ENCODE peak calls at places on chromosomes 3 and 15, in six cellular contexts. W is A673, Q is A549, R is stomach, F is Panc1, H is neural progenitor cell. E is an unnamed sample.

GRCh38 chr3:195007794-195008193 is 263.2 kb downstream of the XXYLT1 start:
- DNase-seq in W (no peak), Q (no peak), R (peak; percentile 14), F (no peak), H (no peak), E (no peak)

GRCh38 chr3:115518100-115518852 is 105.0 kb upstream of the GAP43 start:
- DNase-seq in W (peak; percentile 99), Q (peak; percentile 14), R (no peak), F (peak; percentile 8), H (peak; percentile 74), E (no peak)

GRCh38 chr3:15755181-15755580 is 42.6 kb downstream of the ANKRD28 start:
- DNase-seq in W (no peak), Q (no peak), R (no peak), F (no peak), H (no peak), E (no peak)

GRCh38 chr3:111739241-111739952 is 119.7 kb upstream of the PHLDB2 start:
- DNase-seq in W (no peak), Q (peak; percentile 85), R (peak; percentile 52), F (no peak), H (no peak), E (peak; percentile 91)

GRCh38 chr15:68900032-68900431 is 30.3 kb upstream of the SPESP1 start:
- DNase-seq in W (no peak), Q (no peak), R (no peak), F (no peak), H (no peak), E (no peak)

GRCh38 chr3:178170698-178171535 is 365.3 kb upstream of the KCNMB2 start:
- DNase-seq in W (peak; percentile 98), Q (peak; percentile 0), R (no peak), F (peak; percentile 2), H (no peak), E (no peak)

GRCh38 chr15:100667405-100668320 is 65.3 kb downstream of the ASB7 start:
- DNase-seq in W (no peak), Q (no peak), R (no peak), F (no peak), H (no peak), E (peak; percentile 70)

GRCh38 chr3:106247902-106248684 is 379.3 kb upstream of the CBLB start:
- DNase-seq in W (no peak), Q (no peak), R (no peak), F (no peak), H (no peak), E (no peak)

GRCh38 chr3:72555714-72556113 is 292.5 kb downstream of the SHQ1 start:
- DNase-seq in W (no peak), Q (no peak), R (no peak), F (no peak), H (no peak), E (no peak)

GRCh38 chr3:13268120-13268519 is 152.0 kb downstream of the NUP210 start:
- DNase-seq in W (no peak), Q (no peak), R (no peak), F (no peak), H (no peak), E (no peak)

GRCh38 chr15:42549052-42549491 is 434 bp downstream of the HAUS2 start:
- DNase-seq in W (peak; percentile 66), Q (peak; percentile 35), R (no peak), F (no peak), H (peak; percentile 47), E (no peak)

GRCh38 chr3:33687406-33688010 is 30.5 kb downstream of the CLASP2 start:
- DNase-seq in W (no peak), Q (no peak), R (no peak), F (no peak), H (no peak), E (peak; percentile 1)

GRCh38 chr3:18295171-18295920 is 129.8 kb downstream of the SATB1 start:
- DNase-seq in W (peak; percentile 11), Q (peak; percentile 80), R (peak; percentile 50), F (peak; percentile 30), H (peak; percentile 81), E (peak; percentile 56)

GRCh38 chr3:125257563-125257962 is 45.0 kb upstream of the SLC12A8 start:
- DNase-seq in W (no peak), Q (no peak), R (no peak), F (no peak), H (no peak), E (no peak)

GRCh38 chr3:64838150-64838735 is 150.4 kb upstream of the ADAMTS9 start:
- DNase-seq in W (peak; percentile 25), Q (no peak), R (no peak), F (no peak), H (no peak), E (no peak)

GRCh38 chr15:63046927-63047760 is 4.6 kb downstream of the TPM1 start:
- DNase-seq in W (no peak), Q (peak; percentile 49), R (no peak), F (no peak), H (peak; percentile 50), E (no peak)

GRCh38 chr15:40466426-40467259 is 4.1 kb upstream of the CHST14 start:
- DNase-seq in W (no peak), Q (no peak), R (no peak), F (no peak), H (no peak), E (no peak)

GRCh38 chr3:113947372-113948014 is at the start of gene ZDHHC23:
- DNase-seq in W (peak; percentile 56), Q (peak; percentile 54), R (peak; percentile 92), F (no peak), H (peak; percentile 81), E (peak; percentile 40)

GRCh38 chr3:110697961-110698360 is 373.7 kb upstream of the NECTIN3 start:
- DNase-seq in W (peak; percentile 22), Q (peak; percentile 42), R (no peak), F (no peak), H (no peak), E (no peak)

GRCh38 chr3:11245827-11246662 is 26.2 kb upstream of the ATG7 start:
- DNase-seq in W (no peak), Q (no peak), R (no peak), F (no peak), H (no peak), E (peak; percentile 12)

GRCh38 chr15:89754361-89755154 is 3.5 kb upstream of the MESP1 start:
- DNase-seq in W (no peak), Q (peak; percentile 30), R (no peak), F (no peak), H (no peak), E (no peak)

DNA sequence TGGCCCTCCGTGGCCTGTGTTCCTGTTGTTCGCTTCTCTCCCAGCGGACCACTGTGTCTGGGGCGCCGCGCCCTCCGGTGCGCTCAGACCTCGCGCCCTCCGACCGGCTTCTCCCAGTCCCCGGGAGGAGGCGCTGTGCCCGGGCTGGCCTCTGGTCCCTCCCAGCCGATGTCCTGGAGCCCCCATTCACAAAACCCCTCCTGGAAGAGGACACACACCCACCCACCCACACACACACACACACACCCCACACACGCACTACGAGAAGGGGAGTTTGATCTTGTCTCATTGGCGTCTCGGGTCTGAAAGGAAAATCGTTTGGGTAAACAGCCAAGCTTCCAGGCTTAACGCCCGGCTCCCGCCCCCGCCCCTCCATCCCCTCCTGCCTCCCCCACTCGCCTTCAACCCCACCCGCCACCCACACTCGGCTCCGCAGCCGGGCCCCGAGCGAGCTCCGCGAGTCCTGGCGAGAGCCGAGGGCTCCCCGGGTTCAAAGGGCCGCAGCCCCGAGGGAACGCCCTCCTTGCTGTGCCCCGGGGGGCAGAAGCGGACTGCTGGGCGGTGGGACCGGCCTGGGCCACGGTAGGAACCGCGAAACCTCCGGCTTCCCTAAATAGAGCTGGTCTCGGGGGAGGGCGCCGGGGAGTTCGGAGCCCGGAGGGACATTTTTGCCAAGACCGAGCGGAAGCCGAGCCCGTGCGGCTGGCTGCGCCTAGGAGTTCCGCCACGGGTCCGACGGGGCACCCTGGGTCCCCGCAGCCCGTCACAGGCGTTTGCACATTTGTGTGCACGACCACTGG is 23.6 kb downstream of the NR2F2 start:
- DNase-seq in W (no peak), Q (no peak), R (peak; percentile 68), F (no peak), H (peak; percentile 88), E (peak; percentile 63)
- H3K4me1 ChIP-seq in W (peaks cover 72% of the 10 kb centered on the region), Q (peaks cover 10% of the 10 kb centered on the region), R (peaks cover 82% of the 10 kb centered on the region), F (peaks cover 24% of the 10 kb centered on the region), H (peaks cover 90% of the 10 kb centered on the region), E (peaks cover 28% of the 10 kb centered on the region)

GRCh38 chr15:75663931-75664421 is 16.3 kb downstream of the SNX33 start:
- DNase-seq in W (no peak), Q (no peak), R (peak; percentile 68), F (no peak), H (no peak), E (no peak)

GRCh38 chr15:75669191-75669878 is 21.6 kb downstream of the SNX33 start:
- DNase-seq in W (no peak), Q (peak; percentile 35), R (peak; percentile 45), F (no peak), H (no peak), E (no peak)

GRCh38 chr15:75669879-75670212 is 22.1 kb downstream of the SNX33 start:
- DNase-seq in W (no peak), Q (no peak), R (no peak), F (no peak), H (no peak), E (no peak)

GRCh38 chr15:75662823-75663519 is 15.3 kb downstream of the SNX33 start:
- DNase-seq in W (no peak), Q (no peak), R (no peak), F (no peak), H (no peak), E (no peak)

DNA sequence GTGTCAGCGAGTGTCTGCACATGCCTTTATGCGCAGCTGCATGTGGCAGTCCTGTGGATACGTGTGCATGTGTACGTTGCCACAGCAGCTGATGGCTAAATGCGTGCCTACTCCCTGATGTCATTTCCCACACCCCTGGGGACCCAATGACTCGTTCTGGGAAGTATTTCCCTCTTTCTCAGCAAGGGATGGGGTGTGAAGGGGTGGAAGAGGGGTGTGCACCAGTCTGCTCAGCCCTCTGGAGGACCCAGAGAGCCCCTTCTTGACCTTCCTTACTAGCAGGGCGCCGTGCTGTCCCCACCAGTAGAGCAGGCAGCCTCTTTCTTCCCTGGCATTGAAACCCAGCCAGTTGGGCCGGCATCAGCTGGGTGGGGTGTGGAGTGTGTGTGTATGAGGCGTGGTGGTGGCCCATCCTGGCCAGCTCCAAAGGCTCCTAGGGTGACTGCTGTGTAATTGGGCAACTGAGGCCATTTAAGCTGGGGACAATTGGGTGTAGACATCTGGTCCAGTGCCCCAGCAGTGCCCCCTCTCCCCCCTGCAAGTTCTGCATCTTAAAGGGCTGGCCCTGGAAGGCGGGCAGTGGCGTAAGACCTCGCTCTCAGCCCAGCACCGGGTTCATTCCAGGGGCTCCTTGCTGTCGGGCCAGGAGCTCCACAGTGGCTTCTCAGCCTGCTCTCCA is 19.2 kb downstream of the SNX33 start:
- DNase-seq in W (peak; percentile 88), Q (peak; percentile 96), R (peak; percentile 65), F (peak; percentile 86), H (no peak), E (peak; percentile 95)
- H3K4me3 ChIP-seq in W (no peak overlapping the region), Q (no peak overlapping the region), R (no peak overlapping the region), F (no peak overlapping the region), H (no peak overlapping the region), E (no peak overlapping the region)

DNA sequence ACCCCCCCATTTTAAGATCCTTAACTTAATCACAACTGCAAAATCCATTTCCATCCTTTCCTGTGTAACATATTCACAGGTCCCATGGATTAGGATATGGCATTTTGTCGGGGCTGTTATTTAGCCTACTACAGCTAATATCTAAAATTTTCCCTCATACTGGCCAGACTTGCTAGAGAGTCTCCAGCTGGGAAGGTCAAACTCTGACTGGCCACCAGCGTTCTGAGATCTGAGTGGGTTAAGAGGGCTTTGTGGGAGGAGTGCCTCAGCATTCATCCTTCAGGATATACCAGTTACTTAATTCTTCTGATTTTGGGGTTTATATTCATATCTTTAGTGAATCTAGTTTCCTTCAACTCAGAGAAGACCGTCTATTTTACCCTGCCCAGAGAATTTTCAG is 17.7 kb downstream of the TM4SF18 start:
- DNase-seq in W (no peak), Q (no peak), R (no peak), F (no peak), H (no peak), E (no peak)
- H3K27ac ChIP-seq in W (no peak overlapping the region), Q (peak overlapping the region; percentile 85), R (no peak overlapping the region), F (peak overlapping the region; percentile 90), H (no peak overlapping the region), E (peak overlapping the region; percentile 90)

GRCh38 chr3:122505676-122506075 is 9.1 kb downstream of the KPNA1 start:
- DNase-seq in W (no peak), Q (no peak), R (no peak), F (no peak), H (no peak), E (no peak)
- H3K4me1 ChIP-seq in W (peaks cover 2% of the 10 kb centered on the region), Q (peaks cover 6% of the 10 kb centered on the region), R (peaks cover 68% of the 10 kb centered on the region), F (peaks cover 2% of the 10 kb centered on the region), H (peaks cover 7% of the 10 kb centered on the region), E (peaks cover 5% of the 10 kb centered on the region)